ENCODE peak calls at places on chromosomes 11 and 22, in seven cellular contexts. I is RCC 7860, T is lower leg skin, D is NCI-H2081, B is neuronal stem cell, U is T-helper 2 cell, M is GM23338. Z is an unnamed sample.

GRCh38 chr11:13963169-13963948 is 836 bp downstream of the SPON1 start:
- DNase-seq in T (no peak), M (peak), D (no peak), U (no peak), B (no peak), I (no peak), Z (peak)

GRCh38 chr11:17528906-17529813 is 15.1 kb downstream of the USH1C start:
- DNase-seq in B (no peak), D (peak), M (no peak), U (no peak), I (no peak), T (no peak), Z (no peak)

GRCh38 chr11:14075118-14075601 is 112.6 kb downstream of the SPON1 start:
- DNase-seq in B (no peak), M (peak), U (peak), T (no peak), D (no peak), I (no peak), Z (no peak)

GRCh38 chr22:27782065-27782464 is 19.5 kb downstream of the MN1 start:
- DNase-seq in M (no peak), B (no peak), D (no peak), I (no peak), U (no peak), T (no peak), Z (no peak)

GRCh38 chr11:44104472-44105294 is 9.2 kb downstream of the EXT2 start:
- DNase-seq in T (no peak), I (no peak), D (no peak), B (no peak), U (no peak), M (peak), Z (no peak)

GRCh38 chr22:45424241-45424731 is 10.8 kb downstream of the RIBC2 start:
- DNase-seq in M (no peak), D (no peak), T (peak), U (no peak), B (no peak), I (no peak), Z (no peak)

GRCh38 chr22:29260031-29260560 is 7.7 kb downstream of the RHBDD3 start:
- DNase-seq in D (no peak), I (no peak), B (no peak), U (no peak), T (no peak), M (no peak), Z (no peak)

GRCh38 chr11:32888805-32889204 is 3.8 kb upstream of the QSER1 start:
- DNase-seq in T (no peak), M (no peak), B (no peak), I (no peak), D (no peak), U (no peak), Z (no peak)

GRCh38 chr11:103851166-103851651 is 185.2 kb upstream of the DDI1 start:
- DNase-seq in I (no peak), U (no peak), D (no peak), T (peak), B (no peak), M (no peak), Z (no peak)

GRCh38 chr22:28051787-28052356 is 132.8 kb upstream of the PITPNB start:
- DNase-seq in U (no peak), M (peak), D (peak), B (peak), I (peak), T (peak), Z (peak)

GRCh38 chr11:107679255-107680024 is 32.4 kb downstream of the SLN start:
- DNase-seq in T (no peak), B (no peak), I (no peak), U (no peak), D (no peak), M (no peak), Z (no peak)

GRCh38 chr11:72237112-72237931 is 6.7 kb downstream of the PHOX2A start:
- DNase-seq in M (no peak), U (no peak), I (no peak), D (no peak), T (no peak), B (no peak), Z (no peak)

GRCh38 chr11:62786318-62787004 is 741 bp upstream of the TMEM179B start:
- DNase-seq in U (peak), M (peak), I (peak), D (peak), T (peak), B (peak), Z (peak)

GRCh38 chr11:78740175-78741161 is 165.8 kb upstream of the NARS2 start:
- DNase-seq in T (no peak), B (no peak), D (no peak), I (no peak), M (no peak), U (no peak), Z (no peak)

GRCh38 chr22:38078046-38078840 is 5.7 kb downstream of the SLC16A8 start:
- DNase-seq in T (no peak), B (no peak), D (no peak), U (no peak), I (no peak), M (no peak), Z (no peak)

GRCh38 chr22:42229455-42230149 is 40.9 kb downstream of the TCF20 start:
- DNase-seq in T (no peak), U (no peak), I (no peak), D (no peak), M (no peak), B (no peak), Z (no peak)

GRCh38 chr11:110261195-110262140 is 34.9 kb downstream of the RDX start:
- DNase-seq in U (no peak), T (no peak), D (no peak), I (no peak), B (no peak), M (no peak), Z (no peak)

GRCh38 chr11:10973416-10973815 is 115.6 kb upstream of the ZBED5 start:
- DNase-seq in U (no peak), I (no peak), T (no peak), B (peak), M (no peak), D (peak), Z (no peak)

GRCh38 chr11:83292709-83293435 is 6.7 kb upstream of the CCDC90B start:
- DNase-seq in T (no peak), U (no peak), M (peak), I (peak), D (peak), B (peak), Z (peak)

GRCh38 chr11:1839924-1840779 is 1.4 kb downstream of the TNNI2 start:
- DNase-seq in M (no peak), D (no peak), U (no peak), T (no peak), I (no peak), B (no peak), Z (no peak)

GRCh38 chr11:45736424-45736823 is 68.5 kb upstream of the SLC35C1 start:
- DNase-seq in D (no peak), I (peak), T (peak), M (no peak), U (no peak), B (no peak), Z (no peak)

GRCh38 chr11:102118937-102119336 is 8.7 kb downstream of the YAP1 start:
- DNase-seq in U (no peak), D (no peak), B (no peak), I (no peak), T (no peak), M (peak), Z (peak)

GRCh38 chr11:37946155-37946766 is 1348.2 kb upstream of the RAG2 start:
- DNase-seq in I (peak), D (peak), M (peak), B (peak), T (no peak), U (no peak), Z (no peak)

GRCh38 chr11:109729761-109730160 is 307.8 kb downstream of the C11orf87 start:
- DNase-seq in M (peak), I (no peak), T (no peak), D (peak), B (no peak), U (no peak), Z (no peak)

GRCh38 chr11:11416502-11416901 is 63.5 kb upstream of the CSNK2A3 start:
- DNase-seq in D (no peak), B (no peak), I (peak), T (no peak), U (no peak), M (no peak), Z (no peak)

GRCh38 chr11:6321961-6322362 is 1.7 kb upstream of the CAVIN3 start:
- DNase-seq in B (peak), M (peak), U (no peak), I (peak), D (peak), T (no peak), Z (no peak)

GRCh38 chr11:127919206-127920000 is 668.0 kb downstream of the ETS1 start:
- DNase-seq in B (no peak), D (no peak), T (no peak), M (no peak), I (peak), U (no peak), Z (no peak)

GRCh38 chr11:61141601-61142028 is 19.6 kb downstream of the VPS37C start:
- DNase-seq in U (no peak), M (peak), I (no peak), D (peak), B (no peak), T (no peak), Z (no peak)

GRCh38 chr11:128187377-128187776 is 400.0 kb downstream of the ETS1 start:
- DNase-seq in B (no peak), T (no peak), M (no peak), U (no peak), D (no peak), I (no peak), Z (no peak)

GRCh38 chr11:6856871-6857270 is 6.0 kb upstream of the OR10A2 start:
- DNase-seq in U (no peak), D (no peak), I (no peak), T (no peak), M (no peak), B (no peak), Z (no peak)

GRCh38 chr11:15127341-15127740 is 12.6 kb downstream of the INSC start:
- DNase-seq in M (no peak), T (no peak), I (peak), B (no peak), U (no peak), D (no peak), Z (no peak)

Z was measured in HEK293T.